ENCODE peak calls at places on chromosome 5, in ten cellular contexts. J is MCF 10A, B is osteocyte, V is RWPE1, N is NCI-H460, D is M059J, M is RCC 7860, R is iPS-NIHi11, F is HFFc6, Z is NCI-H774. T is an unnamed sample.
A peak's percentile ranks its signal among the peaks of the same experiment; 100 is the strongest.

GRCh38 chr5:167332291-167332690 is 959.2 kb upstream of the WWC1 start:
- DNase-seq in B (no peak), F (no peak), N (no peak), R (no peak), M (no peak), V (no peak), D (no peak), Z (no peak), J (no peak), T (no peak)

GRCh38 chr5:166625210-166625865 is 1666.1 kb upstream of the WWC1 start:
- DNase-seq in R (no peak), D (peak; percentile 3), J (no peak), B (no peak), F (no peak), Z (no peak), N (no peak), V (no peak), M (no peak), T (no peak)

GRCh38 chr5:141715340-141715905 is 33.4 kb upstream of the ARAP3 start:
- DNase-seq in Z (no peak), D (peak; percentile 15), N (no peak), B (no peak), J (peak; percentile 52), R (no peak), V (no peak), M (no peak), F (no peak), T (no peak)

GRCh38 chr5:95697781-95698681 is 15.2 kb upstream of the SPATA9 start:
- DNase-seq in M (peak; percentile 33), R (peak; percentile 20), V (no peak), F (no peak), D (peak; percentile 74), J (no peak), N (no peak), B (no peak), Z (no peak), T (no peak)

GRCh38 chr5:62306494-62307363 is 723 bp downstream of the KIF2A start:
- DNase-seq in M (no peak), Z (no peak), J (peak; percentile 33), D (peak; percentile 45), N (peak; percentile 11), V (peak; percentile 60), R (peak; percentile 58), F (peak; percentile 35), B (peak; percentile 89), T (peak; percentile 65)

GRCh38 chr5:96582343-96582742 is 79.8 kb upstream of the CAST start:
- DNase-seq in J (no peak), V (no peak), D (peak; percentile 45), M (peak; percentile 77), B (no peak), R (peak; percentile 36), F (no peak), Z (peak; percentile 23), N (peak; percentile 86), T (peak; percentile 83)

GRCh38 chr5:96579711-96580110 is 82.5 kb upstream of the CAST start:
- DNase-seq in N (no peak), M (no peak), R (no peak), B (no peak), Z (no peak), D (no peak), F (no peak), V (no peak), J (no peak), T (no peak)

GRCh38 chr5:3598725-3599282 is 3.2 kb downstream of the IRX1 start:
- DNase-seq in N (no peak), D (peak; percentile 59), B (no peak), M (no peak), R (no peak), F (no peak), Z (no peak), V (no peak), J (peak; percentile 8), T (no peak)

GRCh38 chr5:148471379-148471778 is 87.6 kb downstream of the FBXO38 start:
- DNase-seq in Z (no peak), N (no peak), R (no peak), V (no peak), D (no peak), J (peak; percentile 18), M (no peak), B (no peak), F (no peak), T (no peak)

GRCh38 chr5:56617998-56618397 is 197.4 kb upstream of the MAP3K1 start:
- DNase-seq in J (no peak), M (no peak), F (no peak), D (no peak), N (no peak), R (no peak), Z (no peak), B (no peak), V (no peak), T (no peak)